ENCODE peak calls at places on chromosomes 13 and 19, in five cellular contexts. O is H1, N is GM12878, W is HepG2, J is NT2/D1. Y is an unnamed sample.
A peak's percentile ranks its signal among the peaks of the same experiment; 100 is the strongest.

GRCh38 chr13:51534075-51534817 is 50.0 kb upstream of the WDFY2 start:
- DNase-seq in N (no peak), J (no peak), O (no peak), W (no peak), Y (no peak)

GRCh38 chr13:51832471-51833152 is 12.4 kb downstream of the TMEM272 start:
- DNase-seq in O (no peak), W (no peak), J (no peak), N (no peak), Y (peak; percentile 41)

GRCh38 chr19:58009666-58010301 is 7.2 kb upstream of the ZNF606 start:
- DNase-seq in N (no peak), W (no peak), O (no peak), J (peak; percentile 91), Y (no peak)

GRCh38 chr19:35095667-35096368 is 19.8 kb upstream of the FXYD3 start:
- DNase-seq in J (no peak), O (no peak), N (no peak), W (no peak), Y (no peak)

GRCh38 chr13:22060187-22060586 is 389.3 kb downstream of the FGF9 start:
- DNase-seq in J (no peak), N (no peak), W (no peak), O (no peak), Y (no peak)

GRCh38 chr13:38073931-38074330 is 204.4 kb upstream of the TRPC4 start:
- DNase-seq in J (no peak), N (no peak), W (no peak), O (no peak), Y (no peak)

GRCh38 chr13:48631441-48631840 is 22.3 kb upstream of the CYSLTR2 start:
- DNase-seq in O (no peak), N (no peak), W (no peak), J (no peak), Y (no peak)

GRCh38 chr13:39765801-39766463 is 110.5 kb downstream of the COG6 start:
- DNase-seq in W (no peak), J (no peak), N (no peak), O (no peak), Y (no peak)

GRCh38 chr13:110853235-110853721 is 61.6 kb downstream of the ANKRD10 start:
- DNase-seq in O (peak; percentile 47), J (no peak), N (no peak), W (no peak), Y (no peak)

GRCh38 chr13:46101488-46102289 is 3.1 kb downstream of the CPB2 start:
- DNase-seq in J (no peak), N (no peak), O (no peak), W (no peak), Y (no peak)

GRCh38 chr13:39811051-39811450 is 155.6 kb downstream of the COG6 start:
- DNase-seq in W (no peak), J (no peak), O (no peak), N (no peak), Y (no peak)

GRCh38 chr13:44307844-44308243 is 65.8 kb upstream of the SERP2 start:
- DNase-seq in O (no peak), J (no peak), N (no peak), W (no peak), Y (no peak)

GRCh38 chr13:44132710-44133109 is 240.9 kb upstream of the SERP2 start:
- DNase-seq in J (no peak), N (no peak), O (no peak), W (no peak), Y (no peak)

GRCh38 chr19:42563352-42564210 is 31.1 kb downstream of the CEACAM8 start:
- DNase-seq in O (no peak), W (peak; percentile 39), J (no peak), N (no peak), Y (peak; percentile 62)

GRCh38 chr13:84684048-84684662 is 801.9 kb upstream of the SLITRK1 start:
- DNase-seq in W (no peak), N (no peak), J (no peak), O (no peak), Y (no peak)

GRCh38 chr13:97367427-97367826 is 66.5 kb upstream of the RAP2A start:
- DNase-seq in W (no peak), N (no peak), O (no peak), J (no peak), Y (no peak)

GRCh38 chr13:112562254-112562653 is 25.7 kb downstream of the TUBGCP3 start:
- DNase-seq in W (no peak), J (no peak), O (no peak), N (no peak), Y (no peak)

GRCh38 chr19:13064092-13064489 is 38.6 kb downstream of the LYL1 start:
- DNase-seq in N (no peak), J (no peak), O (no peak), W (no peak), Y (no peak)

GRCh38 chr19:482186-483041 is 13.9 kb upstream of the MADCAM1 start:
- DNase-seq in J (no peak), N (no peak), O (no peak), W (no peak), Y (no peak)

GRCh38 chr13:45199716-45200115 is 1.1 kb downstream of the KCTD4 start:
- DNase-seq in N (no peak), W (no peak), J (no peak), O (no peak), Y (no peak)

GRCh38 chr13:95156208-95156607 is 145.0 kb downstream of the ABCC4 start:
- DNase-seq in W (peak; percentile 6), O (no peak), N (no peak), J (no peak), Y (no peak)

GRCh38 chr13:79187917-79188699 is 217.9 kb downstream of the RBM26 start:
- DNase-seq in W (no peak), J (no peak), O (no peak), N (no peak), Y (no peak)

GRCh38 chr19:860481-861098 is 1.1 kb downstream of the CFD start:
- DNase-seq in J (no peak), N (no peak), O (no peak), W (peak; percentile 53), Y (peak; percentile 72)

GRCh38 chr13:27171244-27171829 is at the start of gene USP12:
- DNase-seq in N (no peak), W (no peak), O (peak; percentile 76), J (no peak), Y (peak; percentile 46)

GRCh38 chr13:99307648-99308339 is 595 bp upstream of the GPR183 start:
- DNase-seq in J (peak; percentile 30), W (no peak), N (no peak), O (no peak), Y (no peak)

GRCh38 chr13:36259361-36260137 is 38.1 kb downstream of the CCDC169 start:
- DNase-seq in J (no peak), N (no peak), W (no peak), O (no peak), Y (no peak)

GRCh38 chr13:28753208-28753892 is 34.6 kb upstream of the SLC46A3 start:
- DNase-seq in N (no peak), O (peak; percentile 50), J (peak; percentile 54), W (peak; percentile 75), Y (peak; percentile 24)

GRCh38 chr19:56973713-56974553 is 133.4 kb upstream of the PEG3 start:
- DNase-seq in O (no peak), N (no peak), J (peak; percentile 76), W (peak; percentile 94), Y (no peak)

GRCh38 chr19:45049073-45049736 is 10.4 kb downstream of the CLASRP start:
- DNase-seq in J (no peak), N (no peak), O (no peak), W (no peak), Y (no peak)

GRCh38 chr13:25463496-25463895 is 91.7 kb downstream of the ATP8A2 start:
- DNase-seq in J (no peak), O (no peak), N (no peak), W (no peak), Y (no peak)

GRCh38 chr19:3378352-3379146 is 12.2 kb downstream of the NFIC start:
- DNase-seq in O (no peak), J (no peak), N (no peak), W (no peak), Y (no peak)

GRCh38 chr19:3373971-3374368 is 7.6 kb downstream of the NFIC start:
- DNase-seq in O (no peak), J (no peak), N (no peak), W (no peak), Y (no peak)

GRCh38 chr19:3374369-3375112 is 8.2 kb downstream of the NFIC start:
- DNase-seq in N (no peak), O (no peak), W (no peak), J (no peak), Y (no peak)

GRCh38 chr19:3372413-3372812 is 6.0 kb downstream of the NFIC start:
- DNase-seq in W (no peak), O (no peak), J (no peak), N (no peak), Y (no peak)

GRCh38 chr19:3375221-3376088 is 9.1 kb downstream of the NFIC start:
- DNase-seq in N (no peak), W (no peak), O (no peak), J (no peak), Y (no peak)
- TF ChIP-seq SUZ12 in N (no peak), W (no peak), O (no peak), J (no peak), Y (no peak)

GRCh38 chr19:29527500-29528328 is 1.9 kb downstream of the VSTM2B start:
- DNase-seq in N (no peak), W (no peak), O (no peak), J (no peak), Y (no peak)

GRCh38 chr19:29529646-29530548 is 4.1 kb downstream of the VSTM2B start:
- DNase-seq in O (peak; percentile 83), J (no peak), W (no peak), N (no peak), Y (no peak)

GRCh38 chr19:29528946-29529645 is 3.3 kb downstream of the VSTM2B start:
- DNase-seq in W (no peak), N (no peak), O (peak; percentile 70), J (no peak), Y (no peak)

GRCh38 chr19:29526730-29527499 is 1.1 kb downstream of the VSTM2B start:
- DNase-seq in N (no peak), W (no peak), J (no peak), O (peak; percentile 62), Y (no peak)

GRCh38 chr19:29528350-29528945 is 2.7 kb downstream of the VSTM2B start:
- DNase-seq in N (peak; percentile 3), O (peak; percentile 91), W (peak; percentile 49), J (peak; percentile 57), Y (peak; percentile 84)
- TF ChIP-seq SUZ12 in N (no peak), O (peak; percentile 7), W (no peak), J (no peak), Y (no peak)

GRCh38 chr13:101155920-101156319 is 260.4 kb downstream of the NALCN start:
- DNase-seq in W (no peak), O (no peak), N (no peak), J (no peak), Y (no peak)

GRCh38 chr13:101150998-101151397 is 265.3 kb downstream of the NALCN start:
- DNase-seq in O (no peak), W (no peak), J (no peak), N (no peak), Y (no peak)

GRCh38 chr13:101157261-101157660 is 259.0 kb downstream of the NALCN start:
- DNase-seq in W (no peak), O (no peak), J (no peak), N (no peak), Y (no peak)

GRCh38 chr13:101149735-101150380 is 266.4 kb downstream of the NALCN start:
- DNase-seq in N (no peak), W (no peak), J (no peak), O (no peak), Y (peak; percentile 5)

GRCh38 chr13:101152184-101152583 is 264.1 kb downstream of the NALCN start:
- DNase-seq in O (no peak), N (no peak), J (no peak), W (no peak), Y (no peak)
- TF ChIP-seq SUZ12 in O (no peak), N (no peak), J (no peak), W (no peak), Y (no peak)

GRCh38 chr19:29926031-29926430 is 16.0 kb upstream of the URI1 start:
- DNase-seq in W (no peak), J (no peak), N (no peak), O (no peak), Y (no peak)
- TF ChIP-seq SUZ12 in W (no peak), J (no peak), N (no peak), O (no peak), Y (no peak)